ENCODE peak calls at places on chromosome 4, in seven cellular contexts. One of them, this sample, is unnamed.

GRCh38 chr4:155342142-155342541 is 34.6 kb downstream of the MAP9 start:
- DNase-seq in fibroblast of pulmonary artery: peak
- DNase-seq in A549: peak
- DNase-seq in sciatic nerve: no peak
- DNase-seq in NCI-H524: no peak
- DNase-seq in OCI-LY7: no peak
- DNase-seq in stimulated activated CD8-positive, alpha-beta memory T cell treated with anti-CD3 and anti-CD28 coated beads, Interleukin-2, amount 100 ng/mL, for 1 hour: no peak
- DNase-seq in this sample: no peak

GRCh38 chr4:69832326-69833030 is 27.5 kb downstream of the SULT1E1 start:
- DNase-seq in fibroblast of pulmonary artery: no peak
- DNase-seq in A549: peak
- DNase-seq in sciatic nerve: no peak
- DNase-seq in NCI-H524: no peak
- DNase-seq in OCI-LY7: no peak
- DNase-seq in stimulated activated CD8-positive, alpha-beta memory T cell treated with anti-CD3 and anti-CD28 coated beads, Interleukin-2, amount 100 ng/mL, for 1 hour: no peak
- DNase-seq in this sample: peak

GRCh38 chr4:8542776-8543525 is 37.2 kb upstream of the GPR78 start:
- DNase-seq in fibroblast of pulmonary artery: no peak
- DNase-seq in A549: no peak
- DNase-seq in sciatic nerve: no peak
- DNase-seq in NCI-H524: no peak
- DNase-seq in OCI-LY7: no peak
- DNase-seq in stimulated activated CD8-positive, alpha-beta memory T cell treated with anti-CD3 and anti-CD28 coated beads, Interleukin-2, amount 100 ng/mL, for 1 hour: no peak
- DNase-seq in this sample: no peak

GRCh38 chr4:90727938-90728337 is 600.7 kb downstream of the CCSER1 start:
- DNase-seq in fibroblast of pulmonary artery: peak
- DNase-seq in A549: peak
- DNase-seq in sciatic nerve: no peak
- DNase-seq in NCI-H524: no peak
- DNase-seq in OCI-LY7: no peak
- DNase-seq in stimulated activated CD8-positive, alpha-beta memory T cell treated with anti-CD3 and anti-CD28 coated beads, Interleukin-2, amount 100 ng/mL, for 1 hour: no peak
- DNase-seq in this sample: no peak

GRCh38 chr4:41081847-41082246 is 132.5 kb downstream of the APBB2 start:
- DNase-seq in fibroblast of pulmonary artery: no peak
- DNase-seq in A549: no peak
- DNase-seq in sciatic nerve: no peak
- DNase-seq in NCI-H524: no peak
- DNase-seq in OCI-LY7: no peak
- DNase-seq in stimulated activated CD8-positive, alpha-beta memory T cell treated with anti-CD3 and anti-CD28 coated beads, Interleukin-2, amount 100 ng/mL, for 1 hour: no peak
- DNase-seq in this sample: no peak

GRCh38 chr4:3525532-3526430 is 6.4 kb downstream of the LRPAP1 start:
- DNase-seq in fibroblast of pulmonary artery: no peak
- DNase-seq in A549: no peak
- DNase-seq in sciatic nerve: no peak
- DNase-seq in NCI-H524: no peak
- DNase-seq in OCI-LY7: no peak
- DNase-seq in stimulated activated CD8-positive, alpha-beta memory T cell treated with anti-CD3 and anti-CD28 coated beads, Interleukin-2, amount 100 ng/mL, for 1 hour: no peak
- DNase-seq in this sample: no peak

GRCh38 chr4:54227261-54228063 is 1.6 kb upstream of the PDGFRA start:
- DNase-seq in fibroblast of pulmonary artery: peak
- DNase-seq in A549: peak
- DNase-seq in sciatic nerve: peak
- DNase-seq in NCI-H524: no peak
- DNase-seq in OCI-LY7: no peak
- DNase-seq in stimulated activated CD8-positive, alpha-beta memory T cell treated with anti-CD3 and anti-CD28 coated beads, Interleukin-2, amount 100 ng/mL, for 1 hour: no peak
- DNase-seq in this sample: no peak

GRCh38 chr4:98199247-98199646 is 56.0 kb upstream of the STPG2 start:
- DNase-seq in fibroblast of pulmonary artery: no peak
- DNase-seq in A549: no peak
- DNase-seq in sciatic nerve: no peak
- DNase-seq in NCI-H524: no peak
- DNase-seq in OCI-LY7: no peak
- DNase-seq in stimulated activated CD8-positive, alpha-beta memory T cell treated with anti-CD3 and anti-CD28 coated beads, Interleukin-2, amount 100 ng/mL, for 1 hour: no peak
- DNase-seq in this sample: no peak

GRCh38 chr4:108331905-108332632 is 163.3 kb upstream of the LEF1 start:
- DNase-seq in fibroblast of pulmonary artery: no peak
- DNase-seq in A549: no peak
- DNase-seq in sciatic nerve: no peak
- DNase-seq in NCI-H524: no peak
- DNase-seq in OCI-LY7: no peak
- DNase-seq in stimulated activated CD8-positive, alpha-beta memory T cell treated with anti-CD3 and anti-CD28 coated beads, Interleukin-2, amount 100 ng/mL, for 1 hour: no peak
- DNase-seq in this sample: no peak

GRCh38 chr4:21507439-21507838 is 441.1 kb downstream of the KCNIP4 start:
- DNase-seq in fibroblast of pulmonary artery: peak
- DNase-seq in A549: peak
- DNase-seq in sciatic nerve: no peak
- DNase-seq in NCI-H524: no peak
- DNase-seq in OCI-LY7: peak
- DNase-seq in stimulated activated CD8-positive, alpha-beta memory T cell treated with anti-CD3 and anti-CD28 coated beads, Interleukin-2, amount 100 ng/mL, for 1 hour: no peak
- DNase-seq in this sample: no peak

GRCh38 chr4:47000406-47000805 is 7.0 kb upstream of the GABRA4 start:
- DNase-seq in fibroblast of pulmonary artery: no peak
- DNase-seq in A549: no peak
- DNase-seq in sciatic nerve: no peak
- DNase-seq in NCI-H524: no peak
- DNase-seq in OCI-LY7: no peak
- DNase-seq in stimulated activated CD8-positive, alpha-beta memory T cell treated with anti-CD3 and anti-CD28 coated beads, Interleukin-2, amount 100 ng/mL, for 1 hour: no peak
- DNase-seq in this sample: no peak

GRCh38 chr4:133150643-133151300 is 1.7 kb downstream of the PCDH10 start:
- DNase-seq in fibroblast of pulmonary artery: peak
- DNase-seq in A549: peak
- DNase-seq in sciatic nerve: peak
- DNase-seq in NCI-H524: peak
- DNase-seq in OCI-LY7: no peak
- DNase-seq in stimulated activated CD8-positive, alpha-beta memory T cell treated with anti-CD3 and anti-CD28 coated beads, Interleukin-2, amount 100 ng/mL, for 1 hour: no peak
- DNase-seq in this sample: no peak

GRCh38 chr4:76977731-76978350 is 28.3 kb downstream of the SEPTIN11 start:
- DNase-seq in fibroblast of pulmonary artery: peak
- DNase-seq in A549: no peak
- DNase-seq in sciatic nerve: no peak
- DNase-seq in NCI-H524: no peak
- DNase-seq in OCI-LY7: no peak
- DNase-seq in stimulated activated CD8-positive, alpha-beta memory T cell treated with anti-CD3 and anti-CD28 coated beads, Interleukin-2, amount 100 ng/mL, for 1 hour: no peak
- DNase-seq in this sample: no peak

GRCh38 chr4:150960818-150961217 is 54.3 kb downstream of the LRBA start:
- DNase-seq in fibroblast of pulmonary artery: peak
- DNase-seq in A549: peak
- DNase-seq in sciatic nerve: no peak
- DNase-seq in NCI-H524: no peak
- DNase-seq in OCI-LY7: peak
- DNase-seq in stimulated activated CD8-positive, alpha-beta memory T cell treated with anti-CD3 and anti-CD28 coated beads, Interleukin-2, amount 100 ng/mL, for 1 hour: no peak
- DNase-seq in this sample: no peak